ENCODE peak calls at places on chromosomes 2 and 18, in seven cellular contexts. M is AG08395, Q is GM13976, A is neural crest cell, N is H7, E is NCI-H187 treated with DMSO at 0.1 percent for 48 hours, D is GM04503. Z is an unnamed sample.

GRCh38 chr18:7388752-7389151 is 157.9 kb downstream of the LRRC30 start:
- DNase-seq in N (no peak), A (peak; percentile 4), D (no peak), Q (no peak), M (no peak), E (no peak), Z (no peak)

GRCh38 chr2:162317910-162318279 is 589 bp downstream of the IFIH1 start:
- DNase-seq in Q (no peak), D (no peak), A (no peak), E (no peak), M (peak; percentile 21), N (peak; percentile 21), Z (no peak)

GRCh38 chr2:152084076-152084475 is 14.8 kb downstream of the CACNB4 start:
- DNase-seq in Q (no peak), E (no peak), A (no peak), N (no peak), M (no peak), D (no peak), Z (no peak)

GRCh38 chr2:236120006-236120740 is 48.0 kb downstream of the GBX2 start:
- DNase-seq in Q (no peak), A (no peak), D (no peak), M (no peak), E (no peak), N (peak; percentile 56), Z (no peak)

GRCh38 chr18:37465922-37466321 is 99.7 kb downstream of the CELF4 start:
- DNase-seq in N (no peak), E (no peak), M (no peak), D (no peak), Q (no peak), A (no peak), Z (no peak)

GRCh38 chr18:79964330-79965118 is at the start of gene HSBP1L1:
- DNase-seq in N (peak; percentile 95), A (peak; percentile 64), D (no peak), E (no peak), Q (peak; percentile 87), M (peak; percentile 62), Z (peak; percentile 92)

GRCh38 chr18:9090578-9090977 is 11.9 kb upstream of the NDUFV2 start:
- DNase-seq in Q (no peak), N (no peak), M (no peak), D (no peak), A (no peak), E (no peak), Z (no peak)

GRCh38 chr2:96116424-96116878 is at the start of gene ADRA2B:
- DNase-seq in Q (peak; percentile 89), D (no peak), M (no peak), A (no peak), E (no peak), N (peak; percentile 99), Z (peak; percentile 93)

GRCh38 chr18:13258792-13259385 is 40.3 kb downstream of the LDLRAD4 start:
- DNase-seq in A (no peak), D (no peak), M (no peak), Q (no peak), E (no peak), N (no peak), Z (no peak)

GRCh38 chr2:175476950-175477349 is 295.4 kb upstream of the ATP5MC3 start:
- DNase-seq in A (no peak), D (no peak), M (no peak), Q (no peak), N (no peak), E (no peak), Z (no peak)

GRCh38 chr2:74155830-74156229 is 8.1 kb upstream of the BOLA3 start:
- DNase-seq in D (no peak), E (no peak), N (no peak), A (no peak), M (no peak), Q (no peak), Z (no peak)

GRCh38 chr18:51514128-51514527 is 316.6 kb upstream of the MEX3C start:
- DNase-seq in A (no peak), Q (no peak), M (no peak), D (no peak), E (no peak), N (no peak), Z (no peak)

GRCh38 chr2:142871396-142871795 is 6.1 kb upstream of the KYNU start:
- DNase-seq in M (no peak), A (no peak), Q (no peak), E (no peak), D (no peak), N (no peak), Z (no peak)

GRCh38 chr2:240894006-240894405 is 1.9 kb downstream of the MAB21L4 start:
- DNase-seq in M (no peak), Q (no peak), N (no peak), E (no peak), D (no peak), A (no peak), Z (no peak)

GRCh38 chr2:57296795-57297517 is 749.6 kb upstream of the VRK2 start:
- DNase-seq in A (no peak), D (peak; percentile 33), E (no peak), N (no peak), Q (no peak), M (peak; percentile 2), Z (no peak)

GRCh38 chr2:217703102-217703501 is 299.7 kb downstream of the TNS1 start:
- DNase-seq in Q (no peak), N (no peak), E (no peak), A (no peak), D (no peak), M (no peak), Z (no peak)

GRCh38 chr2:9655441-9656269 is 24.9 kb upstream of the YWHAQ start:
- DNase-seq in A (no peak), E (no peak), D (peak; percentile 72), N (no peak), Q (peak; percentile 55), M (peak; percentile 72), Z (peak; percentile 56)

GRCh38 chr18:59748628-59749360 is 51.6 kb upstream of the CCBE1 start:
- DNase-seq in D (peak; percentile 80), Q (no peak), A (no peak), M (peak; percentile 81), E (no peak), N (no peak), Z (no peak)

GRCh38 chr2:29114841-29115609 is at the start of gene CLIP4:
- DNase-seq in N (peak; percentile 81), D (no peak), Q (peak; percentile 87), M (peak; percentile 83), A (peak; percentile 23), E (no peak), Z (peak; percentile 89)

GRCh38 chr2:213238753-213239591 is 45.3 kb upstream of the SPAG16 start:
- DNase-seq in D (peak; percentile 83), E (no peak), Q (no peak), N (no peak), A (no peak), M (peak; percentile 74), Z (no peak)

GRCh38 chr2:191165190-191165643 is 14.4 kb upstream of the STAT4 start:
- DNase-seq in M (peak; percentile 63), N (peak; percentile 16), D (no peak), E (no peak), A (no peak), Q (peak; percentile 36), Z (peak; percentile 43)

GRCh38 chr2:41546031-41546430 is 501.8 kb upstream of the PKDCC start:
- DNase-seq in E (no peak), N (no peak), M (no peak), D (no peak), Q (no peak), A (no peak), Z (no peak)

GRCh38 chr2:109736177-109736827 is 57.8 kb upstream of the RGPD5 start:
- DNase-seq in Q (peak; percentile 34), E (no peak), A (peak; percentile 56), D (no peak), N (peak; percentile 42), M (peak; percentile 69), Z (peak; percentile 30)

GRCh38 chr2:198314559-198315153 is 510.3 kb downstream of the PLCL1 start:
- DNase-seq in N (no peak), Q (no peak), E (no peak), D (peak; percentile 21), M (peak; percentile 54), A (no peak), Z (no peak)

GRCh38 chr2:111235192-111235591 is 114.5 kb downstream of the BCL2L11 start:
- DNase-seq in E (no peak), A (no peak), D (no peak), N (no peak), M (no peak), Q (no peak), Z (no peak)

GRCh38 chr2:196607073-196607472 is 32.4 kb upstream of the CCDC150 start:
- DNase-seq in M (peak; percentile 15), D (no peak), A (no peak), Q (no peak), E (no peak), N (no peak), Z (no peak)

GRCh38 chr18:26460449-26461091 is 87.8 kb downstream of the KCTD1 start:
- DNase-seq in E (no peak), M (no peak), A (no peak), Q (peak; percentile 49), N (no peak), D (no peak), Z (peak; percentile 51)

GRCh38 chr2:218244665-218245064 is 16.1 kb upstream of the GPBAR1 start:
- DNase-seq in D (no peak), A (no peak), N (no peak), Q (no peak), M (no peak), E (no peak), Z (no peak)

GRCh38 chr2:156901373-156902031 is 356.0 kb upstream of the GALNT5 start:
- DNase-seq in D (peak; percentile 12), Q (no peak), A (no peak), M (peak; percentile 44), E (no peak), N (no peak), Z (no peak)

GRCh38 chr2:44836916-44837315 is 104.6 kb upstream of the SIX3 start:
- DNase-seq in M (no peak), Q (no peak), D (no peak), E (no peak), A (no peak), N (no peak), Z (no peak)

GRCh38 chr18:69998523-69998987 is 50.9 kb upstream of the CD226 start:
- DNase-seq in Q (no peak), N (no peak), M (no peak), D (no peak), E (no peak), A (no peak), Z (no peak)

GRCh38 chr18:3984163-3984757 is 470.8 kb downstream of the DLGAP1 start:
- DNase-seq in D (no peak), E (no peak), A (no peak), N (no peak), Q (no peak), M (no peak), Z (no peak)